ENCODE peak calls at places on chromosome 12, in eight cellular contexts. F is CD8-positive, alpha-beta memory T cell; B is CD4-positive, CD25-positive, alpha-beta regulatory T cell; M is right cardiac atrium; Z is CD4-positive, alpha-beta T cell; N is lower lobe of right lung; A is CD8-positive, alpha-beta T cell; C is K562. U is an unnamed sample. For H3K9me3, the result is how much of the 10 kb centered on the place peaks cover.

GRCh38 chr12:50564240-50564947 is 59.6 kb downstream of the DIP2B start:
- DNase-seq in A (no peak), N (no peak), M (no peak), Z (no peak), F (no peak), B (no peak), C (no peak), U (no peak)

GRCh38 chr12:100574262-100575074 is 984 bp downstream of the GAS2L3 start:
- DNase-seq in B (no peak), A (no peak), F (no peak), Z (no peak), C (no peak), M (peak), N (peak), U (no peak)

GRCh38 chr12:70719672-70720420 is 82.6 kb upstream of the PTPRB start:
- DNase-seq in F (no peak), B (peak), M (peak), N (peak), C (peak), A (peak), Z (no peak), U (no peak)

GRCh38 chr12:101021911-101022388 is 188.1 kb downstream of the SLC5A8 start:
- DNase-seq in B (no peak), A (no peak), Z (no peak), M (no peak), F (no peak), N (no peak), C (no peak), U (no peak)

GRCh38 chr12:79674629-79675028 is 16.1 kb downstream of the PAWR start:
- DNase-seq in B (no peak), M (no peak), C (no peak), F (no peak), A (no peak), N (no peak), Z (no peak), U (no peak)

GRCh38 chr12:26037615-26038180 is 79.2 kb downstream of the RASSF8 start:
- DNase-seq in N (no peak), C (no peak), B (no peak), A (no peak), Z (no peak), F (no peak), M (no peak), U (no peak)

GRCh38 chr12:116048886-116049285 is 228.6 kb downstream of the MED13L start:
- DNase-seq in B (no peak), F (no peak), A (no peak), M (no peak), Z (no peak), N (no peak), C (no peak), U (no peak)

GRCh38 chr12:56687225-56688128 is 607 bp downstream of the PTGES3 start:
- DNase-seq in A (peak), B (peak), M (peak), Z (peak), F (peak), C (peak), N (peak), U (peak)

GRCh38 chr12:68899251-68899771 is 33.7 kb downstream of the CPM start:
- DNase-seq in C (no peak), M (peak), N (peak), F (no peak), Z (no peak), B (no peak), A (no peak), U (no peak)

GRCh38 chr12:113359133-113359938 is 949 bp downstream of the PLBD2 start:
- DNase-seq in M (peak), B (peak), F (peak), N (no peak), A (no peak), Z (no peak), C (no peak), U (no peak)

GRCh38 chr12:82835217-82835616 is 148.5 kb downstream of the TMTC2 start:
- DNase-seq in A (no peak), F (no peak), C (no peak), M (no peak), Z (no peak), B (no peak), N (no peak), U (no peak)

GRCh38 chr12:92049403-92049802 is 96.2 kb downstream of the BTG1 start:
- DNase-seq in F (no peak), N (no peak), Z (no peak), M (no peak), B (no peak), C (no peak), A (no peak), U (no peak)

GRCh38 chr12:52918351-52918750 is 13.5 kb upstream of the KRT8 start:
- DNase-seq in M (no peak), B (no peak), C (peak), N (no peak), Z (no peak), F (no peak), A (no peak), U (no peak)

GRCh38 chr12:62581288-62582064 is 114.8 kb downstream of the MON2 start:
- DNase-seq in A (no peak), B (peak), M (peak), N (no peak), F (peak), C (peak), Z (no peak), U (no peak)

GRCh38 chr12:53198470-53199110 is 8.5 kb downstream of the ITGB7 start:
- DNase-seq in A (no peak), B (no peak), M (no peak), F (no peak), N (no peak), Z (no peak), C (no peak), U (no peak)

GRCh38 chr12:27785882-27786570 is 6.0 kb upstream of the MANSC4 start:
- DNase-seq in C (no peak), N (no peak), B (no peak), F (no peak), A (no peak), Z (no peak), M (no peak), U (no peak)

GRCh38 chr12:63967358-63967757 is 122.9 kb downstream of the SRGAP1 start:
- DNase-seq in Z (no peak), B (no peak), A (no peak), F (no peak), N (no peak), M (no peak), C (no peak), U (no peak)

GRCh38 chr12:42691991-42692557 is 102.5 kb upstream of the PRICKLE1 start:
- DNase-seq in M (peak), N (no peak), A (no peak), C (no peak), B (no peak), F (no peak), Z (no peak), U (no peak)

GRCh38 chr12:47885566-47885965 is 19.2 kb downstream of the VDR start:
- DNase-seq in Z (no peak), N (no peak), C (no peak), F (no peak), B (no peak), M (no peak), A (no peak), U (no peak)

GRCh38 chr12:71865166-71865713 is 25.7 kb downstream of the TBC1D15 start:
- DNase-seq in C (no peak), B (no peak), N (no peak), A (no peak), F (no peak), M (no peak), Z (no peak), U (no peak)

GRCh38 chr12:71746983-71747611 is 7.6 kb upstream of the RAB21 start:
- DNase-seq in M (no peak), N (no peak), Z (peak), C (no peak), A (peak), B (peak), F (peak), U (no peak)

GRCh38 chr12:42145197-42145549 is 499 bp upstream of the GXYLT1 start:
- DNase-seq in F (no peak), M (no peak), B (no peak), N (no peak), C (no peak), A (no peak), Z (no peak), U (no peak)

GRCh38 chr12:28905220-28905940 is 243.7 kb upstream of the FAR2 start:
- DNase-seq in C (no peak), M (no peak), Z (no peak), A (no peak), B (no peak), N (no peak), F (no peak), U (no peak)

GRCh38 chr12:32568241-32568640 is 110.9 kb upstream of the DNM1L start:
- DNase-seq in F (no peak), B (no peak), A (no peak), Z (no peak), M (no peak), N (no peak), C (no peak), U (no peak)

GRCh38 chr12:57001448-57001906 is 4.9 kb downstream of the ZBTB39 start:
- DNase-seq in A (peak), F (peak), M (peak), N (peak), Z (peak), B (peak), C (peak), U (peak)

GRCh38 chr12:71876400-71876799 is 36.8 kb downstream of the TBC1D15 start:
- DNase-seq in Z (no peak), M (no peak), F (no peak), B (no peak), A (no peak), N (no peak), C (no peak), U (no peak)

GRCh38 chr12:34390846-34391700 is 368.8 kb downstream of the ALG10 start:
- DNase-seq in M (peak), N (peak), F (no peak), B (no peak), A (no peak), C (no peak), Z (no peak), U (no peak)

GRCh38 chr12:34390171-34390841 is 368.0 kb downstream of the ALG10 start:
- DNase-seq in B (no peak), M (peak), N (peak), Z (no peak), F (no peak), C (no peak), A (no peak), U (no peak)

GRCh38 chr12:34393086-34393820 is 371.0 kb downstream of the ALG10 start:
- DNase-seq in M (peak), B (no peak), C (no peak), F (no peak), N (peak), A (no peak), Z (no peak), U (peak)

GRCh38 chr12:34392741-34393085 is 370.4 kb downstream of the ALG10 start:
- DNase-seq in N (peak), B (no peak), M (no peak), F (no peak), C (no peak), Z (no peak), A (no peak), U (no peak)

DNA sequence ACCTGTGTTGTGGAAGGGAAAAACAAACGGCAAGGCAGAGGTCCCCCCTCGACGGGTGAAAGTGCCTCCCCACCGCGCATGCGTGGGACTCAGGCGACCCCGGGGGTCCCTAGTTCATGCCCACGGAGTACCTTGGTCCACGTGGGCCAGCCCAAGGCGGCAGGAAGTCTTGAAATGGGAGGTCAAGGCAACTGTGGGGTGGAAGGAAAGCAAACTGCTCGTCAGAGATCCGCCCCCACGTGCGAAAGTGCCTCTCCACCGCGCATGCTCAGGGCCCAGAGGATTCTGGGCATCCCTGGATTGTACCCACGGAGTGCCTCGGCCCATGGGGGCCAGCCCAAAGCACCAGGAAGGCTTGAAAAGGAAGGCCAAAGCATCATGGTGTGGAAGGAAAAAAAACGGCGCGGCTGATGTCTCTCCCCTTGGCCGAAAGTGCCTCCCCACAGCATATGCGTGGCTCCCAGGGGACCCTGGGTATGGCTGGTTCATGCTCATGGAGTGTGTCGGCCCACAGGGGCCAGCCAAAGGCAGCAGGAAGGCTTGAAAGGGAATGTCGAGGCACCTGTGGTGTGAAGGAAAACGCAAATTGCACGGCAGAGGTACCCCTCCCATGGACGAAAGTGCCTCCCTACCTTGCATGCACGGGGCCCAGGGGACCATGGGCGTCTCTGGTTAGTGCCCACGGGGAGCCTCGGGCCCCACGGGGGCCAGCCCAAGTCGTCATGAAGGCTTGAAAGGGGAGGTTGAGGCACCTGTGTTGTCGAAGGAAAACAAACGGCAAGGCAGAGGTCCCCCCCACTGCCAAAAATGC is 369.7 kb downstream of the ALG10 start:
- DNase-seq in M (peak), N (peak), Z (no peak), B (no peak), F (no peak), C (no peak), A (no peak), U (no peak)
- H3K9me3 ChIP-seq in M (under half), N (under half), Z (under half), B (half or more), F (under half), C (under half), A (under half), U (under half)

GRCh38 chr12:226401-226800 is 12.4 kb upstream of the SLC6A12 start:
- DNase-seq in A (no peak), M (no peak), F (no peak), C (no peak), Z (no peak), B (no peak), N (no peak), U (no peak)

GRCh38 chr12:228846-229200 is 14.9 kb upstream of the SLC6A12 start:
- DNase-seq in A (no peak), N (no peak), Z (no peak), F (no peak), M (no peak), B (no peak), C (no peak), U (no peak)

GRCh38 chr12:227286-227915 is 13.4 kb upstream of the SLC6A12 start:
- DNase-seq in B (no peak), N (no peak), C (no peak), M (no peak), Z (no peak), F (no peak), A (no peak), U (no peak)

GRCh38 chr12:229441-230191 is 15.7 kb upstream of the SLC6A12 start:
- DNase-seq in Z (no peak), A (no peak), B (no peak), M (no peak), N (no peak), F (no peak), C (no peak), U (no peak)

DNA sequence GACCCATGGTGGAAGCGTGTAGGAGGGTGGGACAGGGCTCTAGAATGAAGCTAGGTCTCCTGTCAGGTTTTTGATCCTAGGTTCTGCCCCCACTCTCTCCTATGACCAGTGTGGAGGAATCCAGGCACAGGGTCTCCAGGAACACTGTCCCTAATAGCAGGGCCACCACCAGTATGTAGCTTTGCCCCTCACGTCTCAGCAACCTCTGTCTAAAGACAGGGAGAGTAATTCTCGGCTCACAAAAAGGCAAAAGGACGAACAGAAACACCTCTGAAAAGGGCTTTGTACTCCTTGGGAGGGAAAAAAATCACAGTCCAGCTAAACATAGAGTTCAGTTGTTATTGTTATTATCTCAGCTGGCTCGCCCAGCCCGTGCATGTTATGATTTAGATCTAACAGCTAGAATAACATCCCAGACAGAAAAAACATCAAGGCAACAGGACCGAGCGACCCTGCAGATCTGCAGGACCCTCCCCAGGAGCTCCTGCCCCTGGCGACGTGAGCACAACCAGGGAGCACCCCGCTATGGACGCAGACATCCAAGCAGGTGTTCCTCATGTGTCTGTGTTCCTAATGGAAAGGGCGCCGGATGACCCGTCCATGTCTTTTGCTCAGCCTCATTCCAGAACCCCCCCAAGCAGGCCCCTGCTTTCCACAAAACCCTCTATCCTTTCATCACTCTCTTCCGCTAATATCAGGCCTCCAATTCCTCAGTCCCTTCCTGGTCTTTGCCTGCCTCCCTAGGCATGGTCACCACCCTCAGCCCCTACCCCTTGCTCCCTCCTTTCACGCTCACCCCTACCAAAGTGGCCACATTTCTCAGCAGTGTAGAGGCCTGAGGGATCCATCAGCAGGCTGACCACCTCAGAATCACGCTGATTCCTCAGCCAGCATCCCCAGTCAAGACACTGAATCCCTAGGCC is 14.2 kb upstream of the SLC6A12 start:
- DNase-seq in B (no peak), F (no peak), M (no peak), A (no peak), C (no peak), Z (no peak), N (no peak), U (no peak)
- H3K9me3 ChIP-seq in B (under half), F (under half), M (under half), A (under half), C (under half), Z (under half), N (under half), U (under half)

DNA sequence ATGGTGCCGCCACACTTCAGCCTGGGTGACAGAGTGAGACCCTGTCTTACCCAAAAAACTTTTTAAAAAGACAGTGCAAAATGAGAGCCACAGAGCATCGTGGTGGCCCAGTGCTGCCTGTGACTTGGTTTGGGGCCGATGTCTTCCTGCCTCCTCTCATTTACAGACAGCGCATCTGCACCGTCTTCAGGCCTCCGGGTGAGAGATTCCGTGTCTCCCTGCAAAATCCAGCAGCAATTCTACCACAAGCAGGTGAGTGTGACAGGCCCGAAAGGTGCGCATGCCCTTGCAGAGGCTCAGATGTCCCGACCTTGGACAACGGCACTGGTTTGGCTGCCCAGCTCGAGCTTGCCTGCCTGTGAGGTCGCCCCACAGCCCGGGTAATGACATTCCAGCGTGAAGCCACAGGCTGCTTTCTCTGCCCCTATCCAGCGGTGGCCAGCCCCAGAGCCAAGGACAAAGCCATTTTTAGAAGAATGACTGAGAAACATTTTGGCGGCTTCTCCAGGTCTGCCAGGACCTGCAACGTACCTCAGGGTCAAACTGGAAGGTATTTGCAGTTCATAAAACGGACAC is 70.3 kb upstream of the RFLNA start:
- DNase-seq in Z (no peak), M (no peak), N (no peak), B (no peak), A (no peak), C (no peak), F (no peak), U (no peak)
- H3K9me3 ChIP-seq in Z (under half), M (under half), N (under half), B (under half), A (under half), C (under half), F (under half), U (under half)

GRCh38 chr12:133201888-133202287 is 20.6 kb downstream of the ZNF268 start:
- DNase-seq in N (no peak), C (no peak), A (no peak), Z (no peak), F (no peak), M (no peak), B (no peak), U (no peak)
- H3K9me3 ChIP-seq in N (half or more), C (under half), A (half or more), Z (half or more), F (half or more), M (under half), B (half or more), U (half or more)

GRCh38 chr12:133203344-133204263 is 22.3 kb downstream of the ZNF268 start:
- DNase-seq in Z (no peak), C (no peak), M (no peak), A (no peak), N (no peak), B (no peak), F (no peak), U (no peak)
- H3K9me3 ChIP-seq in Z (half or more), C (under half), M (under half), A (half or more), N (half or more), B (half or more), F (half or more), U (half or more)

U was measured in T-helper 17 cell.